ENCODE peak calls at places on chromosomes 11 and 22, in six cellular contexts. G, D, I, P, E and O are unnamed samples.

GRCh38 chr11:17164361-17165246 is 43.2 kb downstream of the PIK3C2A start:
- DNase-seq in D (peak; percentile 23), I (no peak), E (no peak), G (no peak), P (no peak), O (no peak)

GRCh38 chr11:116221351-116221750 is 551.4 kb downstream of the BUD13 start:
- DNase-seq in P (no peak), G (no peak), I (no peak), E (no peak), D (no peak), O (no peak)

GRCh38 chr11:25423436-25424184 is 908.3 kb upstream of the ANO3 start:
- DNase-seq in I (no peak), G (no peak), D (no peak), E (no peak), P (no peak), O (no peak)

GRCh38 chr22:49968831-49969661 is 8.5 kb downstream of the PIM3 start:
- DNase-seq in D (no peak), G (no peak), P (peak; percentile 8), I (no peak), E (no peak), O (peak; percentile 12)

GRCh38 chr11:76524461-76524860 is 79.6 kb downstream of the EMSY start:
- DNase-seq in P (no peak), D (no peak), I (no peak), E (no peak), G (no peak), O (no peak)

GRCh38 chr11:68383976-68384501 is 71.6 kb downstream of the LRP5 start:
- DNase-seq in E (peak; percentile 76), P (peak; percentile 21), I (peak; percentile 29), G (peak; percentile 39), D (no peak), O (peak; percentile 78)

GRCh38 chr11:105821366-105821765 is 200.7 kb downstream of the MSANTD4 start:
- DNase-seq in P (no peak), G (no peak), E (no peak), D (no peak), I (no peak), O (no peak)

GRCh38 chr22:37070744-37071143 is 19.2 kb downstream of the KCTD17 start:
- DNase-seq in P (no peak), G (no peak), D (no peak), E (no peak), I (no peak), O (no peak)

GRCh38 chr22:49979587-49980264 is 19.2 kb downstream of the PIM3 start:
- DNase-seq in D (peak; percentile 49), P (no peak), E (peak; percentile 57), G (peak; percentile 52), I (peak; percentile 25), O (peak; percentile 56)

GRCh38 chr11:19321351-19321750 is 80.6 kb upstream of the E2F8 start:
- DNase-seq in G (no peak), E (no peak), P (no peak), D (no peak), I (no peak), O (no peak)

GRCh38 chr11:27711725-27712124 is 11.5 kb upstream of the BDNF start:
- DNase-seq in P (no peak), I (no peak), D (no peak), G (no peak), E (no peak), O (no peak)

GRCh38 chr11:70524096-70524922 is 126.0 kb downstream of the CTTN start:
- DNase-seq in G (no peak), I (no peak), E (no peak), D (no peak), P (no peak), O (peak; percentile 21)

GRCh38 chr22:30038219-30038618 is 42.0 kb upstream of the HORMAD2 start:
- DNase-seq in P (no peak), D (no peak), G (peak; percentile 30), I (no peak), E (no peak), O (no peak)

GRCh38 chr11:64353761-64354506 is 5.0 kb upstream of the RPS6KA4 start:
- DNase-seq in G (no peak), I (no peak), E (no peak), P (no peak), D (no peak), O (no peak)

GRCh38 chr22:42743501-42743991 is 22.9 kb upstream of the A4GALT start:
- DNase-seq in G (no peak), D (no peak), I (no peak), E (no peak), P (no peak), O (no peak)

GRCh38 chr11:121291896-121292502 is 572 bp upstream of the SC5D start:
- DNase-seq in P (no peak), I (no peak), G (peak; percentile 8), E (no peak), D (peak; percentile 26), O (no peak)

GRCh38 chr11:71213696-71214552 is 38.5 kb downstream of the SHANK2 start:
- DNase-seq in E (no peak), G (no peak), P (no peak), I (no peak), D (no peak), O (no peak)

GRCh38 chr11:16669799-16670415 is 68.5 kb upstream of the C11orf58 start:
- DNase-seq in G (peak; percentile 34), D (no peak), I (peak; percentile 40), P (no peak), E (no peak), O (no peak)

GRCh38 chr22:40955516-40955915 is 4.3 kb downstream of the RBX1 start:
- DNase-seq in E (no peak), G (no peak), D (no peak), I (no peak), P (no peak), O (no peak)

GRCh38 chr11:69460540-69461257 is 20.8 kb upstream of the LINC01488 start:
- DNase-seq in P (no peak), E (no peak), I (no peak), G (no peak), D (no peak), O (no peak)

GRCh38 chr22:48188211-48188845 is 1425.9 kb downstream of the TBC1D22A start:
- DNase-seq in P (no peak), E (no peak), I (no peak), G (no peak), D (no peak), O (no peak)

GRCh38 chr11:2213384-2213842 is 41.8 kb upstream of the TH start:
- DNase-seq in G (no peak), I (no peak), D (no peak), E (no peak), P (no peak), O (no peak)

GRCh38 chr11:112127056-112127455 is 36.8 kb downstream of the IL18 start:
- DNase-seq in G (no peak), D (no peak), E (no peak), P (no peak), I (no peak), O (no peak)

GRCh38 chr11:68904458-68904847 is 762 bp downstream of the IGHMBP2 start:
- DNase-seq in E (no peak), D (no peak), G (no peak), I (no peak), P (no peak), O (peak; percentile 27)

GRCh38 chr11:34330653-34331052 is 27.2 kb downstream of the ABTB2 start:
- DNase-seq in D (no peak), G (no peak), P (no peak), E (no peak), I (no peak), O (no peak)

GRCh38 chr11:110491577-110492352 is 62.0 kb downstream of the FDX1 start:
- DNase-seq in E (no peak), D (no peak), G (no peak), P (no peak), I (no peak), O (no peak)

GRCh38 chr11:117226388-117227385 is 5.2 kb downstream of the PCSK7 start:
- DNase-seq in E (peak; percentile 77), I (peak; percentile 71), D (peak; percentile 74), G (peak; percentile 72), P (no peak), O (peak; percentile 61)

GRCh38 chr11:10454506-10454901 is 560 bp upstream of the AMPD3 start:
- DNase-seq in I (no peak), G (no peak), E (no peak), D (no peak), P (no peak), O (no peak)

GRCh38 chr11:124109377-124109776 is 5.9 kb upstream of the VWA5A start:
- DNase-seq in G (no peak), E (no peak), D (no peak), P (no peak), I (no peak), O (no peak)

GRCh38 chr11:86460461-86461404 is 86.0 kb downstream of the CCDC81 start:
- DNase-seq in D (no peak), P (no peak), E (no peak), G (peak; percentile 13), I (no peak), O (no peak)

GRCh38 chr11:28472904-28473303 is 364.7 kb downstream of the METTL15 start:
- DNase-seq in I (no peak), E (no peak), G (no peak), D (no peak), P (no peak), O (no peak)

GRCh38 chr11:96635655-96636054 is 245.8 kb downstream of the JRKL start:
- DNase-seq in D (no peak), E (no peak), I (no peak), G (no peak), P (no peak), O (no peak)

GRCh38 chr22:49301398-49302149 is 526.1 kb downstream of the BRD1 start:
- DNase-seq in P (no peak), I (no peak), E (no peak), G (no peak), D (no peak), O (no peak)

GRCh38 chr22:30290318-30290678 is 993 bp upstream of the CASTOR1 start:
- DNase-seq in P (no peak), D (no peak), G (no peak), E (no peak), I (no peak), O (no peak)

GRCh38 chr22:37431811-37432707 is 4.8 kb upstream of the ELFN2 start:
- DNase-seq in G (peak; percentile 98), P (no peak), E (no peak), D (no peak), I (peak; percentile 61), O (no peak)